ENCODE peak calls at places on chromosomes 13 and 19, in six cellular contexts. K is IMR-90, B is GM23338, C is uterus, H is heart right ventricle, T is lower leg skin. F is an unnamed sample.

GRCh38 chr13:99660101-99660500 is 158.8 kb downstream of the TM9SF2 start:
- DNase-seq in K (no peak), C (no peak), T (no peak), B (no peak), H (no peak), F (no peak)

GRCh38 chr19:3075605-3076431 is 13.5 kb upstream of the TLE5 start:
- DNase-seq in B (peak; percentile 75), H (peak; percentile 70), K (no peak), C (peak; percentile 65), T (no peak), F (no peak)

GRCh38 chr13:41693434-41693833 is 236.1 kb downstream of the RGCC start:
- DNase-seq in B (no peak), C (no peak), H (no peak), K (no peak), T (no peak), F (no peak)

GRCh38 chr13:98447881-98448641 is 128.8 kb downstream of the STK24 start:
- DNase-seq in B (peak; percentile 95), H (peak; percentile 60), C (no peak), K (no peak), T (no peak), F (no peak)

GRCh38 chr13:64457976-64458375 is 2772.2 kb downstream of the PCDH9 start:
- DNase-seq in C (no peak), B (no peak), K (peak; percentile 38), H (no peak), T (no peak), F (peak; percentile 86)

GRCh38 chr19:18044825-18045304 is 36.9 kb downstream of the ARRDC2 start:
- DNase-seq in T (peak; percentile 73), H (peak; percentile 73), C (peak; percentile 38), B (peak; percentile 77), K (peak; percentile 76), F (peak; percentile 51)

GRCh38 chr19:31253816-31254551 is 95.3 kb downstream of the TSHZ3 start:
- DNase-seq in B (no peak), H (no peak), C (peak; percentile 27), K (peak; percentile 47), T (no peak), F (peak; percentile 51)

GRCh38 chr19:17467471-17468301 is 2.6 kb upstream of the SLC27A1 start:
- DNase-seq in C (no peak), B (no peak), H (no peak), T (no peak), K (no peak), F (no peak)

GRCh38 chr19:15188851-15189250 is 11.9 kb downstream of the NOTCH3 start:
- DNase-seq in B (peak; percentile 43), H (no peak), K (no peak), C (no peak), T (no peak), F (no peak)

GRCh38 chr13:61413572-61413971 is 2.1 kb downstream of the PCDH20 start:
- DNase-seq in T (no peak), C (no peak), K (no peak), B (peak; percentile 33), H (no peak), F (no peak)

GRCh38 chr19:9456018-9456689 is 20.8 kb upstream of the ZNF266 start:
- DNase-seq in K (no peak), C (no peak), B (no peak), T (no peak), H (no peak), F (no peak)

GRCh38 chr13:30047154-30047874 is 196.9 kb upstream of the UBL3 start:
- DNase-seq in B (no peak), T (no peak), C (no peak), K (peak; percentile 11), H (no peak), F (peak; percentile 55)

GRCh38 chr13:111947026-111947810 is 119.7 kb upstream of the SOX1 start:
- DNase-seq in K (no peak), T (no peak), H (no peak), C (no peak), B (no peak), F (no peak)

GRCh38 chr13:111289251-111289650 is 31.2 kb upstream of the TEX29 start:
- DNase-seq in C (no peak), B (no peak), T (no peak), K (no peak), H (no peak), F (no peak)

GRCh38 chr19:17075860-17076538 is 422 bp downstream of the MYO9B start:
- DNase-seq in B (peak; percentile 82), T (peak; percentile 35), C (peak; percentile 56), K (peak; percentile 33), H (peak; percentile 49), F (no peak)

GRCh38 chr19:18590273-18591272 is 2.0 kb downstream of the REX1BD start:
- DNase-seq in H (peak; percentile 51), K (peak; percentile 57), T (no peak), B (peak; percentile 99), C (no peak), F (no peak)

GRCh38 chr13:90445179-90445578 is 902.3 kb upstream of the MIR17HG start:
- DNase-seq in H (no peak), B (peak; percentile 60), K (peak; percentile 90), C (no peak), T (peak; percentile 14), F (peak; percentile 97)

GRCh38 chr13:48078251-48078656 is 16.6 kb downstream of the MED4 start:
- DNase-seq in H (no peak), K (no peak), B (peak; percentile 20), T (no peak), C (no peak), F (no peak)

GRCh38 chr19:35495107-35496064 is 5.1 kb upstream of the KRTDAP start:
- DNase-seq in T (no peak), B (peak; percentile 86), H (peak; percentile 65), K (peak; percentile 55), C (peak; percentile 58), F (peak; percentile 63)

GRCh38 chr19:1041272-1041834 is 1.4 kb downstream of the ABCA7 start:
- DNase-seq in K (no peak), H (no peak), C (no peak), B (no peak), T (no peak), F (no peak)

GRCh38 chr19:38079926-38080380 is 144.1 kb downstream of the DPF1 start:
- DNase-seq in K (peak; percentile 95), H (no peak), B (peak; percentile 12), C (no peak), T (no peak), F (peak; percentile 87)

GRCh38 chr13:73702419-73703071 is 431.7 kb downstream of the KLF12 start:
- DNase-seq in B (peak; percentile 21), H (no peak), T (no peak), C (no peak), K (no peak), F (no peak)

GRCh38 chr19:29548483-29549085 is 22.8 kb downstream of the VSTM2B start:
- DNase-seq in K (no peak), H (no peak), T (no peak), C (no peak), B (no peak), F (no peak)

DNA sequence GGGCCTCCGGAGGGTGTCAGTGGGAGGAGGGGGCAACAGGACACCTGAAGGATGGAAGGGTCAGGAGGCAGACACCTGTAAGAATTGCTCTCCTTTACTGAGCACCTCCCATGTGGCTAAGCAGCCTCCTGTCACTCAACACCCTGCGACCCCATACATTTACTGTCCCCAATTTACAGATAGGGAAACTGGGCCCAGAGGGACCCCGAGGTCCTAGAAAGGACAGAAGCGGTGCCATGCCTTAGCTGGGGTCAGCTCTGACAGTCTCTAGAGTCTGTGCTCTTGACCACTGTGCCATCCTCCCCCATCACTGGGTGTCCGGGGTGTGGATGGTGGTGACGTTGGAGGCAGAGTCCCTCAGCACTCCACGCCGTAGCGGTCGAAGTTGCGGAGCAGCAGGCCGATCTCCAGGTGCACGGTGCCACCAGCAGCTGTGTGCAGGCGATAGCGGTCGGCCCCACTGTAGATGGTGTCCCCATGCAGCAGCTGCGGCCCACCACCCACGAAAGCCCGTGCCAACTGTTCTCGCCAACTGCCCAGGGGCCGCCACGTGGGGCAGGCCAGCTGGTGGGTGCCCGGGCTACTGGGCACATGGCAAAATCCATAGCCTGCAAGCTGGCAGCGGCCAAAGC is 737 bp upstream of the TGFB1 start:
- DNase-seq in T (no peak), K (no peak), H (peak; percentile 28), C (peak; percentile 28), B (no peak), F (no peak)
- H3K4me3 ChIP-seq in T (no peak overlapping the region), K (peak overlapping the region; percentile 76), H (peak overlapping the region; percentile 70), C (peak overlapping the region; percentile 65), B (peak overlapping the region; percentile 91), F (peak overlapping the region; percentile 62)

GRCh38 chr13:46852168-46852567 is 44.7 kb downstream of the HTR2A start:
- DNase-seq in C (no peak), H (no peak), T (no peak), B (no peak), K (no peak), F (no peak)
- TF ChIP-seq CTCF in C (no peak), H (no peak), T (no peak), B (no peak), K (no peak), F (no peak)

GRCh38 chr13:66301482-66301881 is 928.7 kb downstream of the PCDH9 start:
- DNase-seq in K (no peak), B (no peak), T (no peak), H (no peak), C (no peak), F (no peak)
- H3K4me3 ChIP-seq in K (no peak overlapping the region), B (no peak overlapping the region), T (no peak overlapping the region), H (no peak overlapping the region), C (no peak overlapping the region), F (no peak overlapping the region)

GRCh38 chr19:45911291-45911690 is 3.3 kb downstream of the NANOS2 start:
- DNase-seq in H (no peak), T (no peak), K (no peak), C (no peak), B (no peak), F (no peak)

GRCh38 chr19:45917421-45918091 is 3.0 kb upstream of the NANOS2 start:
- DNase-seq in T (no peak), K (no peak), H (no peak), B (no peak), C (no peak), F (no peak)

GRCh38 chr19:45908956-45909355 is 5.6 kb downstream of the NANOS2 start:
- DNase-seq in K (peak; percentile 30), C (no peak), B (no peak), T (no peak), H (no peak), F (no peak)

GRCh38 chr19:45918721-45919120 is 4.1 kb upstream of the NANOS2 start:
- DNase-seq in B (no peak), H (no peak), K (no peak), C (no peak), T (no peak), F (no peak)

DNA sequence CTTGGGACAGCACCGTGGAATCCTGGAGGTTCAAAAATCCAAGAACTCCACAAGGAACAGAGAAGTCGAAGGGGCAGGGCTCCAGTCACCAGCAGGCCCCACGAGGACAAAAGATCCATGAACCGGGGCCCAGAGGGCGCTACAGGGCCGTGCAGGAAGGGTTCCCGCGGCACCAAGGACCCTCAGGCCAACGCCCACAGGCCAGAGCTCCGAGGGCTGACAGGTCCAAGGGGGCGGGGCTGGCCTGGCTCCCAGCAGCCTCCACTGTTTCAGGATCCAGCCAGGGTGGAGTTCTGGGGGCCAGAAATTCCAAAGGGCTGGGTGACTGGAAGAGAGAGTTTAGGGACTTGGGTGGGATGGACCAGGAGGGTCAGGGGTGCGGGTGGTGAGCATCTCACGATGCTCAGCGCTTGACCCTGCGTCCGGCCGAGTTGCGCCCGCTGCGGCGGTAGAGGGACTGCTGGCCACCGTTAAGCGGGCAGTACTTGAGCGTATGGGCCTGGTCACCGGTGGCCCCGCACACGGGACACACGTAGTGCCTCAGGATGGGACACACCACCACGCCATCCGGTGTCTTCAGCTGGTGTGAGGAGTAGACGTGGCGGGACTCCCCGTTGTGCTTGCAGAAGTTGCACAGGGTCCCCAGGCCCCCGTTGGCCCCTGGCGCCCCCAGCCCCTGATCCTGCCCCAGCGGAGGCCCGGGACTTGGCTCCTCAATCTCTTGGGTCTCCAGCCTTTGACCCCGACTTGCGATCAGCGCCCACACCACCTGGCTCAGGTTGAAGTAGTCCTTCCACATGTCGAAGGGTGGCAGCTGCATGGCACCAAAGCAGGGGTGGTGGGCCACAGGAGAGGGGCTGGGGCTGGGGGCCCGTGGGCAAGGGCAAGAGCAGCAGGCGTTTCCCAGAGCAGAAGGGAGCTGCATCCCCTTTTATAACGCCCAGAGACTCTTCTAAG is at the start of gene NANOS2:
- DNase-seq in C (no peak), K (no peak), T (no peak), B (peak; percentile 98), H (peak; percentile 34), F (peak; percentile 37)
- TF ChIP-seq CTCF in C (no peak), K (no peak), T (no peak), B (peak; percentile 94), H (peak; percentile 37), F (peak; percentile 36)

F was measured in fibroblast of the aortic adventitia.